ENCODE peak calls at places on chromosomes 2 and 18, in eight cellular contexts. B, H, U, F, T, I, K and G are unnamed samples.

GRCh38 chr2:25521665-25522387 is 151.6 kb downstream of the DTNB start:
- DNase-seq in T (peak; percentile 68), F (peak; percentile 65), U (peak; percentile 79), B (no peak), I (no peak), K (no peak), H (no peak), G (peak; percentile 79)

GRCh38 chr2:148201075-148202004 is 180.4 kb downstream of the MBD5 start:
- DNase-seq in F (peak; percentile 15), U (peak; percentile 56), H (peak; percentile 71), T (peak; percentile 51), I (no peak), K (peak; percentile 41), B (no peak), G (peak; percentile 59)

GRCh38 chr18:2179498-2180183 is 391.7 kb downstream of the METTL4 start:
- DNase-seq in B (no peak), I (no peak), U (no peak), F (no peak), H (no peak), T (no peak), K (no peak), G (no peak)

GRCh38 chr2:184906709-184907108 is 308.4 kb downstream of the ZNF804A start:
- DNase-seq in H (peak; percentile 5), I (no peak), U (no peak), K (no peak), B (no peak), T (no peak), F (no peak), G (no peak)

GRCh38 chr2:89850481-89850880 is 1159.0 kb downstream of the RPIA start:
- DNase-seq in I (no peak), B (no peak), K (no peak), F (no peak), H (no peak), T (no peak), U (no peak), G (no peak)

GRCh38 chr2:54629914-54630609 is 93.4 kb upstream of the EML6 start:
- DNase-seq in F (no peak), U (no peak), T (peak; percentile 100), K (peak; percentile 75), B (no peak), H (no peak), I (no peak), G (peak; percentile 81)

GRCh38 chr2:215830313-215830712 is 183.0 kb downstream of the MREG start:
- DNase-seq in K (no peak), B (no peak), H (no peak), T (peak; percentile 77), F (no peak), I (no peak), U (no peak), G (peak; percentile 41)

GRCh38 chr18:7577706-7578105 is 10.6 kb downstream of the PTPRM start:
- DNase-seq in I (no peak), T (peak; percentile 89), K (no peak), H (peak; percentile 78), F (peak; percentile 49), B (no peak), U (no peak), G (no peak)

GRCh38 chr18:43882358-43882757 is 605.1 kb upstream of the SYT4 start:
- DNase-seq in T (no peak), I (no peak), F (no peak), U (no peak), K (peak; percentile 40), H (no peak), B (no peak), G (no peak)

GRCh38 chr2:126145752-126146151 is 510.2 kb upstream of the GYPC start:
- DNase-seq in T (no peak), H (no peak), U (no peak), K (no peak), I (no peak), F (no peak), B (no peak), G (no peak)

GRCh38 chr2:205130111-205130829 is 552.0 kb upstream of the NRP2 start:
- DNase-seq in U (no peak), F (no peak), K (no peak), B (no peak), T (no peak), H (no peak), I (no peak), G (no peak)

GRCh38 chr2:237389831-237390230 is 24.1 kb downstream of the COL6A3 start:
- DNase-seq in B (no peak), K (no peak), I (no peak), H (no peak), U (no peak), F (no peak), T (no peak), G (no peak)

GRCh38 chr2:178392215-178392614 is 58.8 kb downstream of the PRKRA start:
- DNase-seq in I (no peak), H (no peak), T (peak; percentile 54), U (no peak), F (no peak), K (no peak), B (no peak), G (no peak)

GRCh38 chr2:24920813-24921441 is 890 bp upstream of the ADCY3 start:
- DNase-seq in T (peak; percentile 13), K (no peak), I (no peak), F (no peak), H (no peak), U (peak; percentile 42), B (no peak), G (peak; percentile 41)

GRCh38 chr18:75538727-75539126 is 111.2 kb upstream of the SMIM21 start:
- DNase-seq in T (no peak), U (no peak), K (no peak), I (no peak), B (no peak), F (no peak), H (no peak), G (no peak)

GRCh38 chr2:67604360-67604759 is 207.2 kb downstream of the ETAA1 start:
- DNase-seq in U (no peak), B (no peak), I (no peak), H (no peak), T (peak; percentile 17), K (no peak), F (no peak), G (no peak)

GRCh38 chr2:152387046-152387445 is 52.1 kb downstream of the FMNL2 start:
- DNase-seq in U (no peak), K (no peak), T (peak; percentile 39), F (no peak), I (no peak), B (no peak), H (no peak), G (no peak)

GRCh38 chr2:219681301-219682290 is 54.2 kb downstream of the SLC4A3 start:
- DNase-seq in T (peak; percentile 23), K (no peak), I (no peak), F (no peak), U (no peak), H (no peak), B (no peak), G (no peak)

GRCh38 chr2:181083140-181083539 is 102.7 kb downstream of the UBE2E3 start:
- DNase-seq in T (no peak), B (no peak), U (no peak), I (no peak), K (no peak), F (no peak), H (no peak), G (no peak)

GRCh38 chr18:50830544-50830943 is 10.7 kb upstream of the MRO start:
- DNase-seq in K (no peak), T (no peak), H (no peak), F (no peak), U (no peak), B (no peak), I (no peak), G (no peak)

GRCh38 chr2:133500967-133501366 is 67.3 kb downstream of the NCKAP5 start:
- DNase-seq in T (no peak), K (no peak), I (no peak), B (no peak), H (no peak), F (no peak), U (no peak), G (no peak)